ENCODE peak calls at places on chromosome 6, in ten cellular contexts. L is CD8-positive, alpha-beta memory T cell; V is AG04450; O is cardiac muscle cell; Q is esophagus squamous epithelium; E is right cardiac atrium; H is substantia nigra; J is body of pancreas; R is RWPE1; Z is lower lobe of right lung. M is an unnamed sample.

GRCh38 chr6:99178168-99178567 is 171.3 kb downstream of the FAXC start:
- DNase-seq in O (no peak), V (no peak), E (no peak), R (peak), Z (no peak), J (no peak), L (no peak), H (no peak), Q (no peak), M (no peak)

GRCh38 chr6:32947552-32948465 is 5.1 kb downstream of the HLA-DMA start:
- DNase-seq in Z (no peak), H (no peak), R (peak), O (peak), J (peak), Q (no peak), E (no peak), L (peak), V (no peak), M (peak)

GRCh38 chr6:29912840-29913239 is 29.5 kb upstream of the HLA-A start:
- DNase-seq in Z (no peak), H (no peak), Q (no peak), V (no peak), R (no peak), E (no peak), L (no peak), O (no peak), J (no peak), M (no peak)

GRCh38 chr6:65707134-65707826 is at the start of gene EYS:
- DNase-seq in L (no peak), O (no peak), R (no peak), V (no peak), J (no peak), Z (no peak), Q (no peak), H (no peak), E (no peak), M (no peak)

GRCh38 chr6:138109042-138109997 is 2.1 kb upstream of the PERP start:
- DNase-seq in V (peak), Z (peak), E (peak), H (no peak), O (peak), J (peak), L (peak), R (peak), Q (no peak), M (peak)

GRCh38 chr6:34514593-34515472 is 41.3 kb downstream of the SPDEF start:
- DNase-seq in H (peak), V (peak), O (peak), L (no peak), Z (peak), E (no peak), J (no peak), R (no peak), Q (no peak), M (peak)

GRCh38 chr6:137799950-137800568 is 67.0 kb upstream of the TNFAIP3 start:
- DNase-seq in R (peak), E (no peak), J (peak), H (no peak), V (no peak), O (peak), Q (no peak), Z (no peak), L (peak), M (peak)

GRCh38 chr6:133079901-133080300 is 161.3 kb upstream of the EYA4 start:
- DNase-seq in E (no peak), R (no peak), Z (no peak), L (no peak), Q (no peak), O (no peak), J (no peak), V (no peak), H (no peak), M (no peak)

GRCh38 chr6:8006208-8006607 is 58.0 kb downstream of the BLOC1S5 start:
- DNase-seq in Z (no peak), R (peak), H (no peak), L (no peak), V (no peak), Q (no peak), J (no peak), O (peak), E (no peak), M (peak)

GRCh38 chr6:4655196-4656025 is 120.8 kb upstream of the CDYL start:
- DNase-seq in O (no peak), E (no peak), V (no peak), R (no peak), L (no peak), Z (no peak), Q (no peak), H (no peak), J (no peak), M (no peak)

GRCh38 chr6:84103029-84103428 is 69.5 kb downstream of the MRAP2 start:
- DNase-seq in E (no peak), L (no peak), H (no peak), J (no peak), Q (no peak), Z (no peak), R (no peak), V (no peak), O (no peak), M (no peak)

GRCh38 chr6:129605962-129606361 is 104.0 kb downstream of the ARHGAP18 start:
- DNase-seq in V (no peak), Z (no peak), E (no peak), Q (no peak), H (no peak), O (no peak), R (no peak), L (no peak), J (no peak), M (no peak)

GRCh38 chr6:12477616-12478015 is 187.5 kb downstream of the EDN1 start:
- DNase-seq in L (no peak), Q (no peak), H (no peak), J (no peak), O (no peak), R (no peak), Z (no peak), E (no peak), V (no peak), M (peak)

GRCh38 chr6:12474167-12475140 is 184.3 kb downstream of the EDN1 start:
- DNase-seq in H (no peak), V (no peak), E (no peak), R (no peak), L (no peak), Q (no peak), J (peak), Z (no peak), O (no peak), M (no peak)

GRCh38 chr6:12476484-12476883 is 186.3 kb downstream of the EDN1 start:
- DNase-seq in H (no peak), Z (no peak), O (no peak), J (no peak), E (no peak), Q (no peak), R (no peak), V (no peak), L (no peak), M (no peak)

GRCh38 chr6:12472601-12473038 is 182.5 kb downstream of the EDN1 start:
- DNase-seq in J (peak), E (peak), V (no peak), L (no peak), H (no peak), O (no peak), Q (no peak), Z (peak), R (peak), M (peak)

DNA sequence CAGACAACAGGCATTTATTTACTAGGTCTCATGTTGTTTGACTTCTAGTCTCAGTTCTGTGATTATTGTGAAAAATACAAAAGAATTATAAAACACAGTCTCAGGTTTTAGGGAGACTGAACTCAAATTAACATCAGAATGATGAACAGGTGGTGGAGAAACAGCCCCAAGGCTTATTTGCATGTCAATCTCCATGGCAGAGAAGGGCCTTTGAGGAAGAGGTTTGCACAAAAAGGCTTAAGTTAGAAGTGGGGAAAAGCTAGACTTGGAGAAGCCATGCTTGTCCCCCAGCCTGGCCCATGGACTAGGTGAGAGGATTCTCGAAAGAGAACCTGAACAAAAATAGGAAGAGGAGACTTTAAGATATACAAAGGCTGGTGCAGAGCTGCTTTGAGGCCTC is 183.3 kb downstream of the EDN1 start:
- DNase-seq in L (no peak), Z (no peak), O (no peak), E (no peak), V (no peak), J (no peak), R (no peak), H (no peak), Q (no peak), M (no peak)
- H3K27ac ChIP-seq in L (no peak), Z (no peak), O (no peak), E (no peak), V (no peak), J (peak), R (peak), H (no peak), Q (peak), M (no peak)

GRCh38 chr6:154408906-154409500 is 52.4 kb upstream of the IPCEF1 start:
- DNase-seq in L (no peak), Q (no peak), H (no peak), Z (no peak), J (no peak), E (no peak), V (no peak), O (no peak), R (peak), M (peak)

GRCh38 chr6:154411076-154411475 is 54.5 kb upstream of the IPCEF1 start:
- DNase-seq in E (no peak), Z (no peak), J (no peak), R (no peak), Q (no peak), H (no peak), V (no peak), O (no peak), L (no peak), M (no peak)

GRCh38 chr6:154410215-154410614 is 53.6 kb upstream of the IPCEF1 start:
- DNase-seq in L (no peak), R (no peak), Z (no peak), J (no peak), E (no peak), Q (no peak), H (no peak), V (no peak), O (no peak), M (no peak)

GRCh38 chr6:154412106-154412820 is 55.7 kb upstream of the IPCEF1 start:
- DNase-seq in O (no peak), R (no peak), Z (no peak), E (no peak), Q (no peak), V (no peak), L (no peak), J (no peak), H (no peak), M (peak)

DNA sequence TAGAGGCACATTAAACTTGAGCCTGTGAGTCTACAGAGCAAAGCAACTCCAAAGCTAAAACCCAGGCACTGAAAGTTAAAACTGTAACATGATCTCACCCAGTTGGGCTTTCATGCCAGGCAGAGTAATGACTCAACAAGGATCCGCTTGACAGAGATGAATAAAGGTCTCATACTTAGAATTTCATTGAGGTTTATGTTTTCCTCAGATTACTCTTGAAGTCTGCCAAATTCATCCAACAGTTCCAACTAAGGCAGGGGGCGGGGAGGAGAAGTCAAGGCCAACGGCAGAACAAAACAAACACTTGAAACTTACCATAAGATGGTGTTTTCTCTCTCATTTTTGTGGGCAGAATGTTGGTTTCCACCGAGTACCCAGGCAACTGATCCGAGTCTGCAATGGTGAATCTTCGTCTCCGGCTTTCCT is 54.0 kb upstream of the IPCEF1 start:
- DNase-seq in O (peak), Z (no peak), E (peak), H (no peak), V (peak), J (peak), Q (no peak), L (no peak), R (peak), M (peak)
- H3K27ac ChIP-seq in O (peak), Z (peak), E (peak), H (peak), V (peak), J (peak), Q (peak), L (no peak), R (peak), M (peak)

GRCh38 chr6:116398366-116399005 is 27.7 kb downstream of the DSE start:
- DNase-seq in Q (no peak), V (no peak), H (no peak), R (no peak), O (no peak), Z (no peak), E (no peak), L (no peak), J (no peak), M (peak)
- H3K27ac ChIP-seq in Q (no peak), V (peak), H (no peak), R (no peak), O (no peak), Z (no peak), E (no peak), L (no peak), J (no peak), M (peak)

GRCh38 chr6:53673138-53673801 is 7.7 kb upstream of the KLHL31 start:
- DNase-seq in Q (no peak), E (no peak), Z (no peak), O (no peak), J (peak), H (no peak), V (peak), L (no peak), R (peak), M (peak)
- H3K27ac ChIP-seq in Q (no peak), E (peak), Z (no peak), O (no peak), J (no peak), H (no peak), V (no peak), L (no peak), R (no peak), M (no peak)

M was measured in fibroblast of lung.